ENCODE peak calls at places on chromosome 14, in six cellular contexts. I is anterior cingulate cortex, E is OCI-M1, R is stromal cell of bone marrow, F is COR-L47, U is HFF-Myc. L is an unnamed sample.

GRCh38 chr14:103260629-103261124 is 73.4 kb upstream of the EIF5 start:
- DNase-seq in E (peak), U (no peak), I (peak), R (peak), F (peak), L (no peak)

GRCh38 chr14:68662395-68662794 is 130.5 kb downstream of the ZFP36L1 start:
- DNase-seq in E (no peak), R (no peak), U (no peak), F (no peak), I (no peak), L (no peak)

GRCh38 chr14:99660794-99661193 is 15.9 kb downstream of the HHIPL1 start:
- DNase-seq in F (no peak), U (no peak), E (no peak), R (no peak), I (no peak), L (no peak)

GRCh38 chr14:21840765-21841164 is 167.1 kb upstream of the OR4E1 start:
- DNase-seq in R (no peak), F (no peak), E (peak), I (no peak), U (no peak), L (no peak)

GRCh38 chr14:94307410-94307992 is 14.4 kb upstream of the SERPINA10 start:
- DNase-seq in I (no peak), R (no peak), F (no peak), U (no peak), E (peak), L (no peak)

GRCh38 chr14:61493239-61493638 is 171.9 kb downstream of the PRKCH start:
- DNase-seq in F (no peak), I (no peak), E (no peak), U (peak), R (peak), L (no peak)

GRCh38 chr14:103932791-103933490 is 4.7 kb downstream of the TDRD9 start:
- DNase-seq in E (no peak), U (no peak), I (no peak), F (no peak), R (no peak), L (no peak)

GRCh38 chr14:104108570-104109060 is 23.1 kb downstream of the ASPG start:
- DNase-seq in E (no peak), R (no peak), I (no peak), U (no peak), F (no peak), L (no peak)

GRCh38 chr14:69460093-69460701 is 24.3 kb upstream of the PLEKHD1 start:
- DNase-seq in R (peak), U (peak), E (peak), I (peak), F (peak), L (no peak)

GRCh38 chr14:78253986-78254385 is 83.8 kb downstream of the NRXN3 start:
- DNase-seq in I (no peak), E (no peak), F (no peak), U (no peak), R (peak), L (no peak)

GRCh38 chr14:78848234-78848820 is 678.2 kb downstream of the NRXN3 start:
- DNase-seq in F (peak), R (no peak), E (peak), I (no peak), U (no peak), L (no peak)

GRCh38 chr14:79825046-79825521 is 386.2 kb downstream of the DIO2 start:
- DNase-seq in F (no peak), R (peak), I (no peak), E (no peak), U (no peak), L (peak)

GRCh38 chr14:73753043-73753886 is 39.1 kb upstream of the PNMA1 start:
- DNase-seq in E (peak), U (no peak), I (no peak), R (no peak), F (no peak), L (no peak)

GRCh38 chr14:89669209-89669608 is 252.2 kb upstream of the FOXN3 start:
- DNase-seq in I (no peak), F (no peak), E (no peak), U (no peak), R (no peak), L (no peak)

GRCh38 chr14:74635831-74636230 is 23.8 kb upstream of the LTBP2 start:
- DNase-seq in I (no peak), E (no peak), F (no peak), U (no peak), R (no peak), L (no peak)

L was measured in caudate nucleus.